ENCODE peak calls at places on chromosome 21, in ten cellular contexts. J, W, M, R, N, E, T, U, Y and D are unnamed samples.
A peak's percentile ranks its signal among the peaks of the same experiment; 100 is the strongest.

GRCh38 chr21:26982767-26983166 is 15.9 kb upstream of the ADAMTS5 start:
- DNase-seq in J (no peak), W (no peak), M (peak; percentile 36), R (no peak), N (no peak), E (no peak), T (no peak), U (peak; percentile 19), Y (no peak), D (no peak)

GRCh38 chr21:25997788-25998611 is 172.6 kb downstream of the APP start:
- DNase-seq in J (no peak), W (no peak), M (no peak), R (no peak), N (no peak), E (no peak), T (peak; percentile 92), U (no peak), Y (no peak), D (no peak)

GRCh38 chr21:14683021-14683420 is 136.9 kb upstream of the SAMSN1 start:
- DNase-seq in J (no peak), W (no peak), M (no peak), R (no peak), N (no peak), E (no peak), T (no peak), U (no peak), Y (no peak), D (no peak)

GRCh38 chr21:34620084-34620665 is 5.3 kb upstream of the RCAN1 start:
- DNase-seq in J (no peak), W (no peak), M (no peak), R (no peak), N (no peak), E (no peak), T (no peak), U (no peak), Y (no peak), D (no peak)

GRCh38 chr21:33767236-33767635 is 124.9 kb downstream of the ITSN1 start:
- DNase-seq in J (no peak), W (no peak), M (no peak), R (no peak), N (no peak), E (no peak), T (no peak), U (peak; percentile 78), Y (no peak), D (no peak)

GRCh38 chr21:46425566-46425965 is 33.1 kb upstream of the DIP2A start:
- DNase-seq in J (no peak), W (peak; percentile 76), M (no peak), R (peak; percentile 80), N (peak; percentile 23), E (no peak), T (no peak), U (no peak), Y (peak; percentile 34), D (peak; percentile 51)

GRCh38 chr21:42161957-42162681 is 56.8 kb upstream of the ABCG1 start:
- DNase-seq in J (no peak), W (peak; percentile 35), M (no peak), R (peak; percentile 61), N (no peak), E (no peak), T (no peak), U (no peak), Y (no peak), D (peak; percentile 56)

GRCh38 chr21:24023936-24024335 is 1583.3 kb downstream of the MRPL39 start:
- DNase-seq in J (no peak), W (no peak), M (no peak), R (no peak), N (no peak), E (no peak), T (peak; percentile 52), U (no peak), Y (no peak), D (no peak)